ENCODE peak calls at places on chromosomes 16 and 17, in four cellular contexts. One of them, this sample, is unnamed.

GRCh38 chr17:27585153-27585681 is 45.8 kb upstream of the LGALS9 start:
- DNase-seq in HepG2: no peak
- DNase-seq in K562: no peak
- DNase-seq in HEK293T: no peak
- DNase-seq in this sample: no peak

GRCh38 chr16:46658925-46659324 is 30.1 kb downstream of the VPS35 start:
- DNase-seq in K562: no peak
- DNase-seq in HEK293T: no peak
- DNase-seq in HepG2: no peak
- DNase-seq in this sample: peak; percentile 76

GRCh38 chr17:4049546-4049945 is 85.3 kb upstream of the ATP2A3 start:
- DNase-seq in HepG2: no peak
- DNase-seq in K562: no peak
- DNase-seq in HEK293T: no peak
- DNase-seq in this sample: no peak

GRCh38 chr17:13562271-13562800 is 39.4 kb downstream of the HS3ST3A1 start:
- DNase-seq in HEK293T: peak; percentile 65
- DNase-seq in HepG2: no peak
- DNase-seq in K562: no peak
- DNase-seq in this sample: no peak

GRCh38 chr16:75764154-75764768 is 38.0 kb upstream of the CPHXL start:
- DNase-seq in HEK293T: peak; percentile 58
- DNase-seq in K562: peak; percentile 51
- DNase-seq in HepG2: peak; percentile 69
- DNase-seq in this sample: peak; percentile 53

GRCh38 chr16:51812945-51813344 is 661.9 kb upstream of the SALL1 start:
- DNase-seq in HepG2: no peak
- DNase-seq in HEK293T: no peak
- DNase-seq in K562: no peak
- DNase-seq in this sample: no peak

GRCh38 chr16:16863672-16864071 is 484.7 kb downstream of the NPIPA7 start:
- DNase-seq in HEK293T: no peak
- DNase-seq in HepG2: no peak
- DNase-seq in K562: no peak
- DNase-seq in this sample: no peak

GRCh38 chr17:2798679-2799078 is 2.4 kb downstream of the RAP1GAP2 start:
- DNase-seq in HepG2: no peak
- DNase-seq in HEK293T: no peak
- DNase-seq in K562: peak; percentile 72
- DNase-seq in this sample: no peak

GRCh38 chr17:11031787-11032186 is 193.9 kb upstream of the PIRT start:
- DNase-seq in HEK293T: peak; percentile 15
- DNase-seq in K562: peak; percentile 3
- DNase-seq in HepG2: no peak
- DNase-seq in this sample: no peak

GRCh38 chr16:89960966-89961365 is 12.4 kb downstream of the DEF8 start:
- DNase-seq in HepG2: no peak
- DNase-seq in K562: no peak
- DNase-seq in HEK293T: no peak
- DNase-seq in this sample: no peak

GRCh38 chr17:58586009-58586408 is 71.6 kb upstream of the MTMR4 start:
- DNase-seq in HepG2: no peak
- DNase-seq in HEK293T: no peak
- DNase-seq in K562: no peak
- DNase-seq in this sample: no peak

GRCh38 chr17:7634384-7634783 is 4.4 kb downstream of the SHBG start:
- DNase-seq in HepG2: no peak
- DNase-seq in HEK293T: peak; percentile 68
- DNase-seq in K562: peak; percentile 70
- DNase-seq in this sample: no peak

GRCh38 chr17:31566992-31567373 is 175.5 kb downstream of the RAB11FIP4 start:
- DNase-seq in HepG2: no peak
- DNase-seq in HEK293T: no peak
- DNase-seq in K562: no peak
- DNase-seq in this sample: no peak

GRCh38 chr16:71576971-71577370 is at the start of gene TAT:
- DNase-seq in HEK293T: no peak
- DNase-seq in HepG2: peak; percentile 23
- DNase-seq in K562: no peak
- DNase-seq in this sample: no peak

GRCh38 chr17:41302981-41303380 is 330 bp upstream of the KRTAP29-1 start:
- DNase-seq in K562: no peak
- DNase-seq in HEK293T: no peak
- DNase-seq in HepG2: no peak
- DNase-seq in this sample: no peak

GRCh38 chr17:41301916-41302901 is at the start of gene KRTAP29-1:
- DNase-seq in K562: no peak
- DNase-seq in HepG2: no peak
- DNase-seq in HEK293T: no peak
- DNase-seq in this sample: no peak

GRCh38 chr17:41298458-41299135 is 4.1 kb downstream of the KRTAP29-1 start:
- DNase-seq in K562: no peak
- DNase-seq in HEK293T: no peak
- DNase-seq in HepG2: no peak
- DNase-seq in this sample: no peak

GRCh38 chr17:41304091-41304490 is 1.4 kb upstream of the KRTAP29-1 start:
- DNase-seq in HepG2: no peak
- DNase-seq in K562: no peak
- DNase-seq in HEK293T: no peak
- DNase-seq in this sample: no peak

GRCh38 chr17:41301204-41301790 is 1.4 kb downstream of the KRTAP29-1 start:
- DNase-seq in HEK293T: no peak
- DNase-seq in K562: no peak
- DNase-seq in HepG2: no peak
- DNase-seq in this sample: no peak
- TF ChIP-seq TARDBP in HEK293T: no peak
- TF ChIP-seq TARDBP in K562: no peak
- TF ChIP-seq TARDBP in HepG2: no peak
- TF ChIP-seq TARDBP in this sample: no peak

DNA sequence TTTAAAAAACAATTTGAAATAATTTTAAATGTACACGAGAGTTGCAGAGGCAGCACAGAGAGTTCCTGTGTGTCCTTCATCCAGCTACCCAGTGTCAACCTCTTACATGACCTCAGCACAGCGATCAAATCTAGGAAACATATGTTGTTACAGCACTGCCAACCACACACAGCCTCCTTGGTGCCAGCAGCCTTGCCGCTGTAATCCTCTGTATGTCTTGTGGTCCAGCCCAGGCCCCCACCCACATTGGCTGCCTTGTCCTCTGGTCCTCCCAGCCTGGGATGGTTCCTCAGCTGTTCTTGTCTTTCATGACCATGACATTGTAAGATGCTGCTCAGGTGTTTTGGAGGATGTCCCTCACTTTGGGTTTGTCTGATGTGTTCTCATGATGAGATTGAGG is 178.0 kb downstream of the RPTOR start:
- DNase-seq in K562: no peak
- DNase-seq in HEK293T: no peak
- DNase-seq in HepG2: no peak
- DNase-seq in this sample: no peak
- TF ChIP-seq TARDBP in K562: no peak
- TF ChIP-seq TARDBP in HEK293T: no peak
- TF ChIP-seq TARDBP in HepG2: no peak
- TF ChIP-seq TARDBP in this sample: no peak

GRCh38 chr17:67546578-67547527 is 169.8 kb downstream of the PITPNC1 start:
- DNase-seq in K562: no peak
- DNase-seq in HEK293T: no peak
- DNase-seq in HepG2: no peak
- DNase-seq in this sample: no peak
- TF ChIP-seq TARDBP in K562: no peak
- TF ChIP-seq TARDBP in HEK293T: no peak
- TF ChIP-seq TARDBP in HepG2: no peak
- TF ChIP-seq TARDBP in this sample: no peak

DNA sequence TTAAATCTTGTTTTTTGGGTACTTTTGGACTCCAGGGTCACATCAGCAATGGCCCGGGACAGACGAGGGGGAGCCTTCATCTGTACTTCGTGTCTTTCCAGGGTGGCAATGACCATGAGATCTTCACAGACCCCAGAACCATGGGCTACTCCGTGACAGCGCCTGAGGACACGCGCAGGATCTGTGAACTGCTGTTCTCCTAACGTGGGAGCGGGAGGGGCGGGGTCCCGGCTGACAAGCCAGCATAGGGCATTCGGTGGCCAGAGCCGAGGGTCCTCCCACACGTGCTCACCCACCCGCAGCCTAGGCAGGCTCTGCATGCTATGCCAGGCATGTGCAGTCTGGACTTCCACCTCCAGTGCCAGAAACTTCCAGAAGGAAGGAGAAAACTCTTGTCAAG is 21.2 kb downstream of the CARHSP1 start:
- DNase-seq in K562: no peak
- DNase-seq in HepG2: no peak
- DNase-seq in HEK293T: no peak
- DNase-seq in this sample: no peak
- TF ChIP-seq TARDBP in K562: no peak
- TF ChIP-seq TARDBP in HepG2: no peak
- TF ChIP-seq TARDBP in HEK293T: no peak
- TF ChIP-seq TARDBP in this sample: no peak